ENCODE peak calls at places on chromosomes 2 and 18, in four cellular contexts. K is K562, P is WTC11, Y is HepG2. Z is an unnamed sample.

GRCh38 chr2:30234180-30234971 is 3.0 kb downstream of the LBH start:
- DNase-seq in K (no peak), P (no peak), Y (peak; percentile 12), Z (peak; percentile 89)

GRCh38 chr2:163802289-163802688 is 66.5 kb upstream of the FIGN start:
- DNase-seq in K (no peak), P (no peak), Y (no peak), Z (no peak)

GRCh38 chr2:85448840-85449588 is 30.5 kb downstream of the SH2D6 start:
- DNase-seq in K (no peak), P (no peak), Y (no peak), Z (no peak)

GRCh38 chr2:17298453-17298852 is 219.8 kb downstream of the RAD51AP2 start:
- DNase-seq in K (no peak), P (no peak), Y (peak; percentile 64), Z (no peak)

GRCh38 chr2:100786297-100786658 is 33.7 kb upstream of the NPAS2 start:
- DNase-seq in K (no peak), P (no peak), Y (no peak), Z (peak; percentile 19)

GRCh38 chr2:240391111-240392051 is 44.1 kb upstream of the GPC1 start:
- DNase-seq in K (no peak), P (peak; percentile 7), Y (no peak), Z (no peak)

GRCh38 chr2:164669291-164669690 is 48.0 kb upstream of the GRB14 start:
- DNase-seq in K (no peak), P (no peak), Y (no peak), Z (no peak)

GRCh38 chr18:12828116-12829051 is 55.7 kb downstream of the PTPN2 start:
- DNase-seq in K (no peak), P (no peak), Y (no peak), Z (no peak)

GRCh38 chr2:156436477-156437085 is 402 bp downstream of the GPD2 start:
- DNase-seq in K (no peak), P (no peak), Y (no peak), Z (peak; percentile 21)

GRCh38 chr2:206457188-206457634 is 13.9 kb downstream of the ADAM23 start:
- DNase-seq in K (no peak), P (no peak), Y (no peak), Z (no peak)

GRCh38 chr2:191746809-191747208 is 68.9 kb downstream of the NABP1 start:
- DNase-seq in K (no peak), P (no peak), Y (no peak), Z (no peak)

GRCh38 chr2:202681688-202682205 is 47.0 kb downstream of the FAM117B start:
- DNase-seq in K (no peak), P (no peak), Y (no peak), Z (no peak)

GRCh38 chr18:55494899-55495298 is 93.1 kb downstream of the TCF4 start:
- DNase-seq in K (no peak), P (no peak), Y (no peak), Z (no peak)

GRCh38 chr18:15198116-15198389 is 450.1 kb downstream of the ANKRD30B start:
- DNase-seq in K (no peak), P (no peak), Y (no peak), Z (no peak)

GRCh38 chr2:175567435-175568061 is 386.0 kb upstream of the ATP5MC3 start:
- DNase-seq in K (no peak), P (no peak), Y (no peak), Z (no peak)

GRCh38 chr2:18883626-18884456 is 294.5 kb upstream of the NT5C1B start:
- DNase-seq in K (no peak), P (peak; percentile 28), Y (peak; percentile 7), Z (peak; percentile 46)

GRCh38 chr2:238997684-238998083 is 149.8 kb downstream of the TWIST2 start:
- DNase-seq in K (no peak), P (no peak), Y (no peak), Z (no peak)

GRCh38 chr2:62586981-62587380 is 81.0 kb upstream of the TMEM17 start:
- DNase-seq in K (no peak), P (no peak), Y (no peak), Z (no peak)

GRCh38 chr2:64626963-64627760 is 26.6 kb downstream of the SERTAD2 start:
- DNase-seq in K (no peak), P (no peak), Y (no peak), Z (no peak)
- TF ChIP-seq USF2 in K (no peak), P (no peak), Y (no peak), Z (no peak)

GRCh38 chr2:215782965-215783364 is 230.4 kb downstream of the MREG start:
- DNase-seq in K (no peak), P (no peak), Y (no peak), Z (no peak)

GRCh38 chr2:215780891-215781290 is 232.5 kb downstream of the MREG start:
- DNase-seq in K (no peak), P (no peak), Y (no peak), Z (no peak)

GRCh38 chr2:215782271-215782670 is 231.1 kb downstream of the MREG start:
- DNase-seq in K (no peak), P (no peak), Y (no peak), Z (no peak)

GRCh38 chr2:215787565-215788178 is 225.7 kb downstream of the MREG start:
- DNase-seq in K (peak; percentile 16), P (no peak), Y (no peak), Z (no peak)

DNA sequence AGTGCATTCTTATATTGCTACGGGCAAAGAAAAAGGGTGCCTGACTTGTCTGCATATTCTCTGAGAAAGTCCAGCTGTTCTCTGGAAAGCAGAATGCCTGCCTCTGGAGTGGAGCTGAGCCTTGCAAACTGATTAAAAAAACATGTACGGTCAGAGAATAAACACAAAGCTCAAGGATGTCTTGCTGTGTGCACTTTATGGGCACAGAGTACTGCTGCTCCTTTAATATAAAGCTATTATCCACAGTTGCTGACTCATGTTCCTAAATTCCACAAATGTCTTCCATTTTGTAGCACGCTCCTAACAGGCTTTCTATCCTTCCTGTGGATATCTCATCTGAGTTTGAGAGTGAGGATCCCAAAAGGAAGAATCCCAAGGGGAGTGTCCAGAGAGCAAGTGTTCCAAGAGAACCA is 229.0 kb downstream of the MREG start:
- DNase-seq in K (no peak), P (no peak), Y (no peak), Z (no peak)
- TF ChIP-seq ESRRA in K (no peak), P (no peak), Y (no peak), Z (no peak)

GRCh38 chr2:237161239-237161638 is 75.5 kb downstream of the COPS8 start:
- DNase-seq in K (no peak), P (no peak), Y (no peak), Z (no peak)
- TF ChIP-seq USF2 in K (no peak), P (no peak), Y (no peak), Z (no peak)

DNA sequence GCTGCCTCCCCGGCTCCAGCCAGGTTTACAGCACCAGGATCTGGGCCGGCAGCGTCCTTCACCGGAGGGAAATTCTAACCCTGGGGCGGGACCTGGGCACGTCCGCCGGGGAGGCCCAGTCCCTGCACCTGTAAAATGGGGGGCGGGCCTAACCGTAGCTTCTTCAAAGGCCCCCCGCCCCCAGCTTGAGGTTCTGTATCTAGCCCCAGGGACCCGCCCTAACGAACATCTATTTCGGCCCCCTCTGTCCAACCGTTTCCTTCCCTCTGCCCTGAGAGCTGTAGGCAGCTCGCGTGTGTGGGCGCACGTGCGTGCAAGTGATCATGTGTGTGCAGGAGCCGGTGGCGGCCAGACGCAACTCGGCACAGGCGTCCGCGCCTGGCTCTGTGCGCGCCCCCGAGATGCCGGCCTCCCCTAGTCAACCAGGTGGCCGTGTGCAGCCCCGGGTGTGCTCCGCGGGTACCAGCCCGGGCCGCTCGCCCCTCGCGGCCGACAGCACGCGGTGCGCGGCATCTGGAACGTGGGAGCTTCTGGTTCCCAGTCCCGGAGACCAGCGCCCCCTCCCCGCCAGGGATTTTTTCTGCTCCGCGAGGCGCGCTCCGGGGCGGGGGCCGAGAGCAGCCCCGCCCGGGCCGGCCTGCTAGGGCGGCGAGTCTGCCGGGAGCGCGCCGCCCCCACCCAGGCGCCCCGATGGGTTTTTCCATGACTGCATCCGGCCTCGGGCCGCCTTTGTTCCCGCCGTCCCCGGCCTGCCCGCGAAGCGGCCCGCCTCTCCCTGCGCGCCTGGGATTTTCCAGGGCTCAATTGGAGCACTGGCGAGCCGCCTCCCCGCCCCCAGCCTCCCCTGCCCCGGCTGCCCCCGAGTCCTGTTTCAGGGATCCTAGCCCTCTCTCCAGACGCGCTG is 21.2 kb downstream of the TEX44 start:
- DNase-seq in K (peak; percentile 66), P (peak; percentile 91), Y (peak; percentile 83), Z (peak; percentile 84)
- TF ChIP-seq ESRRA in K (no peak), P (no peak), Y (peak; percentile 49), Z (no peak)

GRCh38 chr18:45913276-45913675 is 53.9 kb downstream of the EPG5 start:
- DNase-seq in K (no peak), P (no peak), Y (no peak), Z (no peak)

GRCh38 chr18:45916302-45916701 is 50.8 kb downstream of the EPG5 start:
- DNase-seq in K (peak; percentile 17), P (peak; percentile 16), Y (peak; percentile 4), Z (peak; percentile 10)

DNA sequence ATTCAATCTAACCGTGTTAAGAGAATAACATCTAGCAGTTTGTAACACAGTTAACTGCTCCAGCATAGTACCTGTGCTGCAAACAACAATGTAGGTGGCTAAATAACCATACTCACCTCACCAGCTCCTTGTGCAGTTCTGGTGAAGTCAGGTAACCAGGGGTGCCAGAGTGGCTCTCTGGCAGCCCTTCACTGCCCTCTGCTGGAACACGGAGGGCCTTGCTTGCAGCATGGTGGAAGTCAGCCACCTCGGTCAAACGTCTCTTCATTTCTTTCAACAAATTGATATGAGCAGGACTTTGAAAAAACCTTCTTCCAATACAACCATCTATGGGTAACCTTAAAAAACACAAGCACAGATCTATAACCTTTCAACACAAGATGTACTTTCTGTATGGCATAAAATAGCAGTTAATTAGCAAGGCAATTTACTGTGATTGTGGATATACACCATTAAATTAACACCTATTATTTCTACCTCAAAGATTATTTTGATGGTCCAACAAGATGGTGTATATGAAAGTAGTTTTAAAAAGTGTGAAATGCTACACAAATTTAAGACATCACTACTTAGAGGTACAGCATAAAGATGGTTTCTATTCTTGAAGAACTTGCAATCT is 56.6 kb downstream of the EPG5 start:
- DNase-seq in K (peak; percentile 49), P (peak; percentile 80), Y (peak; percentile 44), Z (peak; percentile 46)
- TF ChIP-seq USF2 in K (no peak), P (no peak), Y (no peak), Z (no peak)

DNA sequence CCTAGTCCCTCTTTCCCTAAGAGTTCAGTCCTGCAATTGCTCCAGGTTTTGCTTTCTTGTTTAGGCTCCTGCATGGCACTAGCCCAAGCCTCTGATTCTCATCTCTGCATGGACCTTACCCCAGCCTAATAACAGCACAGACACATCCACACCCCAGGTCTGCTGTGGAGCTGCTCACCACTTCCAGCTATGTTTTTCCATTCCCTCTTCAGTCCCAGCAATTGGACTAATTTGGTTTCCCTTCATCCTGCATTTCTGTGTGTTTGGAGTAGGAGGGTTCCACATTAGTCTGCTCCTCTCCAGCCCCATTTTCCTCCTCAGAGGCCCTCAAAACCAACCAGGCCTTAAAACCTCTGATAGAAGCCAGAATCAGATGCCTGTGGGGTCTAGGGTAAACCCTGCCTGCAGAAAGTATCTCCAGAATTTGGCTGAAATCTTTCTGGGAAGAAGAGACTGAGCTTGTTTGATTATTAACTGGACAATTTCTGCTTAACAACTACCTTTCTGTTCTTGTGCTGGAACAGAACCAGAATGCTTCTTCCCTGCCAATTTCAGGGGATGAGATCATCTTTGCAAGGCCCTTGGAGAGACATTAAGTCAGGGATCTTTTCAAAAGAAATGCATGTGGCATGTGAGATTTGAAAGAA is 95.9 kb downstream of the GFPT1 start:
- DNase-seq in K (no peak), P (no peak), Y (peak; percentile 70), Z (no peak)
- TF ChIP-seq ESRRA in K (no peak), P (no peak), Y (no peak), Z (no peak)

GRCh38 chr2:152894051-152894450 is 175.6 kb downstream of the ARL6IP6 start:
- DNase-seq in K (no peak), P (no peak), Y (no peak), Z (no peak)
- TF ChIP-seq USF2 in K (no peak), P (no peak), Y (no peak), Z (no peak)

GRCh38 chr2:234676109-234676858 is 179.4 kb upstream of the ARL4C start:
- DNase-seq in K (no peak), P (no peak), Y (peak; percentile 96), Z (no peak)
- TF ChIP-seq ESRRA in K (no peak), P (no peak), Y (no peak), Z (no peak)